ENCODE peak calls at places on chromosomes 3 and 15, in ten cellular contexts. G is sigmoid colon; N is H4; T is NCI-H774; H is GM04504; I is left cardiac atrium; X is posterior vena cava; V is activated CD4-positive, alpha-beta T cell treated with anti-CD3 and anti-CD28 coated beads, Interleukin-2, amount 50 U/mL, for 1 hour; L is esophagus muscularis mucosa; F is SK-N-SH. A is an unnamed sample.

GRCh38 chr15:74340139-74340538 is 27.3 kb downstream of the CYP11A1 start:
- DNase-seq in G (peak), N (no peak), T (no peak), H (no peak), I (no peak), X (peak), V (no peak), L (no peak), F (no peak), A (peak)

GRCh38 chr3:24947103-24947502 is 452.5 kb upstream of the THRB start:
- DNase-seq in G (no peak), N (no peak), T (no peak), H (no peak), I (no peak), X (no peak), V (no peak), L (no peak), F (no peak), A (no peak)

GRCh38 chr3:11600501-11601282 is 43.0 kb downstream of the VGLL4 start:
- DNase-seq in G (peak), N (peak), T (no peak), H (peak), I (peak), X (peak), V (no peak), L (no peak), F (no peak), A (peak)

GRCh38 chr3:124850212-124850611 is 37.0 kb downstream of the ITGB5 start:
- DNase-seq in G (no peak), N (no peak), T (no peak), H (no peak), I (no peak), X (no peak), V (no peak), L (no peak), F (no peak), A (no peak)

GRCh38 chr15:59222906-59223579 is 16.4 kb downstream of the LDHAL6B start:
- DNase-seq in G (no peak), N (no peak), T (no peak), H (no peak), I (no peak), X (no peak), V (no peak), L (no peak), F (no peak), A (no peak)

GRCh38 chr3:124760601-124761000 is 30.3 kb downstream of the UMPS start:
- DNase-seq in G (no peak), N (no peak), T (no peak), H (peak), I (no peak), X (no peak), V (no peak), L (no peak), F (no peak), A (no peak)

GRCh38 chr3:156668073-156668763 is 6.2 kb upstream of the TIPARP start:
- DNase-seq in G (no peak), N (no peak), T (no peak), H (no peak), I (no peak), X (no peak), V (no peak), L (no peak), F (no peak), A (no peak)

GRCh38 chr3:179113903-179114302 is 34.3 kb upstream of the PIK3CA start:
- DNase-seq in G (no peak), N (no peak), T (no peak), H (no peak), I (no peak), X (no peak), V (no peak), L (no peak), F (no peak), A (no peak)

GRCh38 chr15:84001037-84001436 is 234.5 kb upstream of the GOLGA6L4 start:
- DNase-seq in G (no peak), N (no peak), T (no peak), H (no peak), I (no peak), X (no peak), V (no peak), L (peak), F (no peak), A (no peak)

GRCh38 chr3:186593862-186594261 is 19.0 kb upstream of the AHSG start:
- DNase-seq in G (no peak), N (no peak), T (no peak), H (no peak), I (no peak), X (no peak), V (no peak), L (no peak), F (no peak), A (no peak)

GRCh38 chr3:171129827-171130226 is 103.3 kb upstream of the SLC2A2 start:
- DNase-seq in G (no peak), N (no peak), T (no peak), H (no peak), I (no peak), X (no peak), V (no peak), L (no peak), F (no peak), A (no peak)

GRCh38 chr15:41870689-41871081 is 23.2 kb downstream of the SPTBN5 start:
- DNase-seq in G (no peak), N (peak), T (no peak), H (peak), I (no peak), X (no peak), V (peak), L (no peak), F (no peak), A (no peak)

GRCh38 chr3:181919375-181919774 is 207.7 kb downstream of the SOX2 start:
- DNase-seq in G (no peak), N (no peak), T (no peak), H (no peak), I (no peak), X (no peak), V (no peak), L (no peak), F (no peak), A (no peak)